ENCODE peak calls at places on chromosome 11, in six cellular contexts. One of them, this sample, is unnamed.

GRCh38 chr11:235180-235997 is 753 bp downstream of the SIRT3 start:
- DNase-seq in psoas muscle: no peak
- DNase-seq in MM.1S: no peak
- DNase-seq in adrenal gland: no peak
- DNase-seq in left ventricle myocardium inferior: no peak
- DNase-seq in heart right ventricle: no peak
- DNase-seq in this sample: no peak

GRCh38 chr11:35131760-35132159 is 7.2 kb upstream of the CD44 start:
- DNase-seq in heart right ventricle: no peak
- DNase-seq in MM.1S: no peak
- DNase-seq in left ventricle myocardium inferior: no peak
- DNase-seq in psoas muscle: no peak
- DNase-seq in adrenal gland: no peak
- DNase-seq in this sample: no peak

GRCh38 chr11:110710520-110711381 is 1.5 kb downstream of the ARHGAP20 start:
- DNase-seq in left ventricle myocardium inferior: peak
- DNase-seq in adrenal gland: peak
- DNase-seq in MM.1S: no peak
- DNase-seq in psoas muscle: peak
- DNase-seq in heart right ventricle: peak
- DNase-seq in this sample: peak

GRCh38 chr11:55920537-55920936 is 6.2 kb upstream of the OR5W2 start:
- DNase-seq in psoas muscle: no peak
- DNase-seq in left ventricle myocardium inferior: no peak
- DNase-seq in adrenal gland: no peak
- DNase-seq in heart right ventricle: no peak
- DNase-seq in MM.1S: no peak
- DNase-seq in this sample: no peak

GRCh38 chr11:129460714-129461113 is 85.1 kb downstream of the BARX2 start:
- DNase-seq in heart right ventricle: no peak
- DNase-seq in psoas muscle: no peak
- DNase-seq in MM.1S: no peak
- DNase-seq in adrenal gland: no peak
- DNase-seq in left ventricle myocardium inferior: no peak
- DNase-seq in this sample: no peak

GRCh38 chr11:61694971-61695706 is 14.9 kb downstream of the DAGLA start:
- DNase-seq in adrenal gland: no peak
- DNase-seq in psoas muscle: peak
- DNase-seq in heart right ventricle: peak
- DNase-seq in MM.1S: no peak
- DNase-seq in left ventricle myocardium inferior: peak
- DNase-seq in this sample: peak

GRCh38 chr11:61447601-61448551 is 18.0 kb downstream of the SDHAF2 start:
- DNase-seq in adrenal gland: no peak
- DNase-seq in left ventricle myocardium inferior: no peak
- DNase-seq in heart right ventricle: no peak
- DNase-seq in psoas muscle: no peak
- DNase-seq in MM.1S: no peak
- DNase-seq in this sample: no peak

GRCh38 chr11:111792314-111792713 is 26.1 kb upstream of the PPP2R1B start:
- DNase-seq in heart right ventricle: no peak
- DNase-seq in adrenal gland: no peak
- DNase-seq in psoas muscle: no peak
- DNase-seq in MM.1S: no peak
- DNase-seq in left ventricle myocardium inferior: no peak
- DNase-seq in this sample: no peak

GRCh38 chr11:65870706-65871681 is 1.6 kb downstream of the EFEMP2 start:
- DNase-seq in left ventricle myocardium inferior: peak
- DNase-seq in MM.1S: peak
- DNase-seq in heart right ventricle: peak
- DNase-seq in psoas muscle: peak
- DNase-seq in adrenal gland: no peak
- DNase-seq in this sample: no peak

GRCh38 chr11:27209562-27210005 is 153.4 kb downstream of the CCDC34 start:
- DNase-seq in left ventricle myocardium inferior: peak
- DNase-seq in MM.1S: no peak
- DNase-seq in psoas muscle: peak
- DNase-seq in adrenal gland: peak
- DNase-seq in heart right ventricle: peak
- DNase-seq in this sample: no peak

GRCh38 chr11:74989269-74989655 is 529 bp downstream of the NEU3 start:
- DNase-seq in MM.1S: peak
- DNase-seq in heart right ventricle: no peak
- DNase-seq in adrenal gland: no peak
- DNase-seq in psoas muscle: no peak
- DNase-seq in left ventricle myocardium inferior: no peak
- DNase-seq in this sample: no peak

GRCh38 chr11:16111690-16112089 is 244.7 kb downstream of the SOX6 start:
- DNase-seq in psoas muscle: no peak
- DNase-seq in left ventricle myocardium inferior: no peak
- DNase-seq in adrenal gland: peak
- DNase-seq in heart right ventricle: no peak
- DNase-seq in MM.1S: no peak
- DNase-seq in this sample: no peak

GRCh38 chr11:92226331-92227232 is 2.0 kb downstream of the FAT3 start:
- DNase-seq in left ventricle myocardium inferior: no peak
- DNase-seq in psoas muscle: no peak
- DNase-seq in MM.1S: no peak
- DNase-seq in heart right ventricle: peak
- DNase-seq in adrenal gland: no peak
- DNase-seq in this sample: no peak

GRCh38 chr11:16191212-16191851 is 165.0 kb downstream of the SOX6 start:
- DNase-seq in heart right ventricle: no peak
- DNase-seq in psoas muscle: no peak
- DNase-seq in left ventricle myocardium inferior: no peak
- DNase-seq in MM.1S: no peak
- DNase-seq in adrenal gland: no peak
- DNase-seq in this sample: no peak

GRCh38 chr11:100525635-100526034 is 161.5 kb upstream of the ARHGAP42 start:
- DNase-seq in psoas muscle: no peak
- DNase-seq in adrenal gland: no peak
- DNase-seq in left ventricle myocardium inferior: no peak
- DNase-seq in MM.1S: no peak
- DNase-seq in heart right ventricle: no peak
- DNase-seq in this sample: no peak

GRCh38 chr11:125468852-125469251 is 27.2 kb downstream of the FEZ1 start:
- DNase-seq in heart right ventricle: no peak
- DNase-seq in MM.1S: no peak
- DNase-seq in left ventricle myocardium inferior: no peak
- DNase-seq in psoas muscle: no peak
- DNase-seq in adrenal gland: no peak
- DNase-seq in this sample: no peak

GRCh38 chr11:71302534-71302909 is 50.1 kb upstream of the SHANK2 start:
- DNase-seq in left ventricle myocardium inferior: no peak
- DNase-seq in heart right ventricle: no peak
- DNase-seq in psoas muscle: no peak
- DNase-seq in MM.1S: no peak
- DNase-seq in adrenal gland: no peak
- DNase-seq in this sample: no peak

GRCh38 chr11:119729581-119730346 is 764 bp upstream of the NECTIN1 start:
- DNase-seq in adrenal gland: peak
- DNase-seq in psoas muscle: peak
- DNase-seq in left ventricle myocardium inferior: peak
- DNase-seq in heart right ventricle: peak
- DNase-seq in MM.1S: no peak
- DNase-seq in this sample: peak

GRCh38 chr11:34126959-34127848 is 21.8 kb downstream of the NAT10 start:
- DNase-seq in left ventricle myocardium inferior: no peak
- DNase-seq in adrenal gland: no peak
- DNase-seq in MM.1S: no peak
- DNase-seq in heart right ventricle: no peak
- DNase-seq in psoas muscle: no peak
- DNase-seq in this sample: no peak

GRCh38 chr11:66123902-66124301 is 53.8 kb downstream of the PACS1 start:
- DNase-seq in heart right ventricle: no peak
- DNase-seq in MM.1S: no peak
- DNase-seq in psoas muscle: no peak
- DNase-seq in left ventricle myocardium inferior: no peak
- DNase-seq in adrenal gland: peak
- DNase-seq in this sample: no peak

DNA sequence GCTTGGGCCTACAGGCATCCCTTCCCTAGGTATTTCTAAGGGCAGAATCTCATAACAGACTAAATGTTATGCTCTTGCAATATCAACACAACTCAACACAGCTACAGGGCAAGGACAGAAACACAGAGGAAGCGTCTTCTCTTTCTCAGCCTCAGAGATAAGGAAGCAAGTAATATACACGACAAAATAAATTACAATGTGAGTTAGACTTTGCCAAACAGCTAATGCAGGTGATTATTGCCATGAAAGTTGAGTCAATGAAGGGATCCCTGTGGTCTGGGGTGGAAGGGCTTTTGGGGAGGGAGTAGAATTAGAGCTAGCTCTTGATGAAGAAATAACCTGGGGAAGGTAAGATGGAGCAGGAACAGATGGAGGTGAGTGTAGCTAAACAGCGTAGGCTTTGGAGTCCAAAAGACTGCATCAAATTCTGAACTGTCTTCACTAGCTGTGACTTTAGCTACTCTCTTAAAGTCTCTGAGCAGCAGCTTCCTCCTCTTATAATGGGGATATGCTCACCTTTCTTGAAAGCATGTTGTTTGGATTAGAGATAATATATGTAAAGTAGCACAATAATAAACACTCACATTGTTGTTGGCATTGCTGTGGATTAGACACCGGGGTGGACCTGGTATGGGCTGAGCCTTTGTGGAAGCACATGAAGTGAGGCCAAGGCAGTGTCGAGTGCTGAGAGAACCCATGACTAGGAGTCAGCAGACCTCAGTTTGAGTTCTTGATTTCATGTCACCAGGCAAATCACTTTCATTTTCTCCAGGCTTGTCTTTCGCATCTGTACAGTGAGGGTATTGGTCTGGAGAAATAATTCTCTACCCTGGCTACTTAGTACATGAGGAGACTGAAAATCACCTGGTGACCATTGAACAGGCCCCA is 41.0 kb upstream of the AQP11 start:
- DNase-seq in MM.1S: peak
- DNase-seq in psoas muscle: no peak
- DNase-seq in adrenal gland: no peak
- DNase-seq in heart right ventricle: no peak
- DNase-seq in left ventricle myocardium inferior: no peak
- DNase-seq in this sample: no peak
- H3K4me3 ChIP-seq in MM.1S: no peak
- H3K4me3 ChIP-seq in psoas muscle: no peak
- H3K4me3 ChIP-seq in adrenal gland: no peak
- H3K4me3 ChIP-seq in heart right ventricle: no peak
- H3K4me3 ChIP-seq in left ventricle myocardium inferior: no peak
- H3K4me3 ChIP-seq in this sample: no peak

GRCh38 chr11:95084509-95084908 is 5.1 kb upstream of the ENDOD1 start:
- DNase-seq in adrenal gland: no peak
- DNase-seq in MM.1S: no peak
- DNase-seq in heart right ventricle: no peak
- DNase-seq in psoas muscle: no peak
- DNase-seq in left ventricle myocardium inferior: no peak
- DNase-seq in this sample: no peak

GRCh38 chr11:95085117-95085825 is 4.4 kb upstream of the ENDOD1 start:
- DNase-seq in heart right ventricle: no peak
- DNase-seq in psoas muscle: no peak
- DNase-seq in adrenal gland: no peak
- DNase-seq in MM.1S: no peak
- DNase-seq in left ventricle myocardium inferior: no peak
- DNase-seq in this sample: no peak

GRCh38 chr11:95081010-95081409 is 8.6 kb upstream of the ENDOD1 start:
- DNase-seq in heart right ventricle: no peak
- DNase-seq in left ventricle myocardium inferior: no peak
- DNase-seq in psoas muscle: no peak
- DNase-seq in adrenal gland: peak
- DNase-seq in MM.1S: no peak
- DNase-seq in this sample: no peak

GRCh38 chr11:95081412-95081811 is 8.2 kb upstream of the ENDOD1 start:
- DNase-seq in psoas muscle: no peak
- DNase-seq in heart right ventricle: peak
- DNase-seq in adrenal gland: peak
- DNase-seq in MM.1S: no peak
- DNase-seq in left ventricle myocardium inferior: no peak
- DNase-seq in this sample: no peak

DNA sequence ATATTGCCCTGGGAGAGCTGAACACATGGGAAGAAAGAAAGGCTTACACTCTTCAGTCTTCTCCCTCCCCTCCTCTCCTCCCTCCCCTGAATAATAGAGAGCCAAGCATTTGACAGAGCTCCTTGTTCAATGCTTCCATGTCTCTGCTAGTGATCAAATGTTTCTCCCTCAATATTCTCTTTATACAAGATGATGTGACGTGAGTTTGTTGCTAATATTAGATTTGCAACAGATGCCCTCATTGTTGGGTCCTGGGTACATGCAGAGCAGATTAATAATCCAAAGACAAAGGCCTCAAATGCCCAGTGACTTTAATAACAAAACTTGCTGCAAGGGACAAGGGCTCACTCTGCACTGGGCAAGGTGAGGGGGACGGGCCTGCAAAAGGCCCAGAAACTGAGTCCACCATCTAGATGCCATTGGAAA is 7.1 kb upstream of the ENDOD1 start:
- DNase-seq in left ventricle myocardium inferior: no peak
- DNase-seq in adrenal gland: no peak
- DNase-seq in MM.1S: no peak
- DNase-seq in heart right ventricle: no peak
- DNase-seq in psoas muscle: no peak
- DNase-seq in this sample: no peak
- H3K27ac ChIP-seq in left ventricle myocardium inferior: peak
- H3K27ac ChIP-seq in adrenal gland: no peak
- H3K27ac ChIP-seq in MM.1S: no peak
- H3K27ac ChIP-seq in heart right ventricle: no peak
- H3K27ac ChIP-seq in psoas muscle: no peak
- H3K27ac ChIP-seq in this sample: no peak

GRCh38 chr11:130897262-130898182 is 18.8 kb downstream of the SNX19 start:
- DNase-seq in MM.1S: no peak
- DNase-seq in adrenal gland: peak
- DNase-seq in psoas muscle: peak
- DNase-seq in left ventricle myocardium inferior: peak
- DNase-seq in heart right ventricle: peak
- DNase-seq in this sample: peak
- H3K4me3 ChIP-seq in MM.1S: no peak
- H3K4me3 ChIP-seq in adrenal gland: no peak
- H3K4me3 ChIP-seq in psoas muscle: no peak
- H3K4me3 ChIP-seq in left ventricle myocardium inferior: peak
- H3K4me3 ChIP-seq in heart right ventricle: no peak
- H3K4me3 ChIP-seq in this sample: no peak

DNA sequence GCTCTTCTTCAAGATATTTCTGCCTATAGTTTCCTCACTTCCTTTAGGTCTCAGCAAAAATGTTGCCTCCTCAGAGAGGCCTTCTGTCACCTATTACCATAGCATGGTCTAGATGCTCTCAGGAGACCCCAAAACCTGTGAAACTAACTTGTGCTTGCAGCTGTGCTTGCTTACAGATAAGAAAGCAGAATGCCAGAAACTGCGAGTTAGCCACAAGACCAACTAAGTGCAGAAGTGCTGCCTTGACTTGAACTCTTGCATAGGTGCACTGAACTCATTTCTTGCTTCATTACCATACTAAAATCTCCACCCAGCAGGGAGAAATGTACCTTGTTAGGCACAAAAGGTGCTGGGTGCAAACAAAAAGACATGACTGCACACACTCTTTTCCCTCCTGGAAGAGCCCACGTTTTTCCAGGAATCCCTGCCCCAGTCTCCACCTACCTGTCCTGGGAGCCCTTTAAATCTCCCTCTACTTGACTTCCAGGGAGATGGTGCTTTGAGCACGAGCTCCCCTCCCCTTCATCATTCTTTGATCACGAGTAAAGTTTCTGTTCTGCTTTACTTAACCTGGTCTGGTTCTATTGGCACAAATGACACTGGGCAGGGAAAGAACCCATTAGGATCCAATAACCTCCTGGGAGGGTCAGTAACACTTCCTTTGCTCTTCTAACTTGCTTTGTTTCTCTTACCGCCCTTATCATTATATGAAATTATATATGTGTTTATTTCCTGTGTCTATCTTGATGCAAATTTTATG is 137.7 kb upstream of the DDI1 start:
- DNase-seq in heart right ventricle: no peak
- DNase-seq in psoas muscle: no peak
- DNase-seq in adrenal gland: no peak
- DNase-seq in left ventricle myocardium inferior: no peak
- DNase-seq in MM.1S: peak
- DNase-seq in this sample: no peak
- H3K27ac ChIP-seq in heart right ventricle: no peak
- H3K27ac ChIP-seq in psoas muscle: no peak
- H3K27ac ChIP-seq in adrenal gland: no peak
- H3K27ac ChIP-seq in left ventricle myocardium inferior: no peak
- H3K27ac ChIP-seq in MM.1S: peak
- H3K27ac ChIP-seq in this sample: no peak

This sample was measured in lung.